ENCODE peak calls at places on chromosomes 4 and X, in six cellular contexts. S is heart right ventricle; Z is PC-9; D is CD8-positive, alpha-beta T cell; U is colonic mucosa; O is transverse colon. T is an unnamed sample.

GRCh38 chr4:52235775-52236174 is 184.7 kb downstream of the SPATA18 start:
- DNase-seq in U (no peak), S (no peak), Z (no peak), D (no peak), O (no peak), T (no peak)

GRCh38 chrX:132489256-132490085 is 633 bp upstream of the MBNL3 start:
- DNase-seq in O (peak; percentile 81), S (peak; percentile 12), D (no peak), U (peak; percentile 77), Z (peak; percentile 86), T (peak; percentile 92)

GRCh38 chrX:137052641-137053235 is 18.9 kb upstream of the GPR101 start:
- DNase-seq in O (no peak), D (no peak), U (no peak), Z (no peak), S (no peak), T (no peak)

GRCh38 chr4:2697995-2698414 is 58.1 kb downstream of the TNIP2 start:
- DNase-seq in D (no peak), O (no peak), U (no peak), Z (no peak), S (no peak), T (no peak)

GRCh38 chrX:110042521-110042920 is 39.6 kb downstream of the TMEM164 start:
- DNase-seq in S (no peak), D (no peak), U (no peak), Z (no peak), O (no peak), T (no peak)

GRCh38 chr4:101279377-101279871 is 67.9 kb downstream of the PPP3CA start:
- DNase-seq in O (no peak), S (peak; percentile 82), Z (no peak), D (no peak), U (peak; percentile 39), T (no peak)

GRCh38 chr4:73864365-73864764 is 4.8 kb upstream of the CXCL1 start:
- DNase-seq in S (no peak), Z (peak; percentile 8), O (no peak), U (no peak), D (no peak), T (no peak)

GRCh38 chr4:113760094-113760851 is 1.3 kb downstream of the CAMK2D start:
- DNase-seq in S (no peak), U (peak; percentile 55), O (peak; percentile 45), D (no peak), Z (no peak), T (peak; percentile 72)

GRCh38 chr4:152265149-152265621 is 270.7 kb downstream of the FBXW7 start:
- DNase-seq in O (no peak), Z (no peak), U (no peak), S (no peak), D (no peak), T (no peak)

GRCh38 chrX:150848914-150849365 is 49.5 kb downstream of the CD99L2 start:
- DNase-seq in O (peak; percentile 20), D (no peak), S (no peak), U (peak; percentile 36), Z (peak; percentile 39), T (peak; percentile 34)

DNA sequence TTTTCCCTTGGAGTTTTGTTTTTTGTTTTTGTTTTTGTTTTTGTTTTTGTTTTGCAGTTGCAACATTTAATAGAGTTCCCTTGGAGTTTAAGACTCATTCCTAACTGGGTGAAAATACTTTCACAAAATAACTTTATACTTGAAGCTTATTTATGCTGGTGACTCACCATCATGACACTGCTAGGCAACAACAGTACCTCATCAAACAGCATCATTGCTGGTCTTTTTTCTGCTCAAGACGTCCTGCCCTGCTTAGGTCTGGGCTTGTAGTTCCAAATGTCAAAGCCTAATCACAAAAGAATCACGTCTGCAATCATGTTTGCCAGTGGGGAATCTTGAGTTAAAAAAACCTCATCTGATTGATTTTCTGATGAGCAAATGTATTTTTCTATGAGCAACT is 105.7 kb upstream of the PRPS2 start:
- DNase-seq in S (no peak), D (no peak), O (no peak), U (no peak), Z (no peak), T (no peak)
- H3K4me1 ChIP-seq in S (no peaks in the 10 kb centered on the region), D (no peaks in the 10 kb centered on the region), O (no peaks in the 10 kb centered on the region), U (no peaks in the 10 kb centered on the region), Z (no peaks in the 10 kb centered on the region), T (no peaks in the 10 kb centered on the region)

GRCh38 chr4:148273501-148273986 is 168.7 kb downstream of the NR3C2 start:
- DNase-seq in U (no peak), S (peak; percentile 33), Z (no peak), D (no peak), O (no peak), T (no peak)

GRCh38 chr4:148271166-148271565 is 171.0 kb downstream of the NR3C2 start:
- DNase-seq in U (no peak), S (no peak), O (no peak), Z (no peak), D (no peak), T (no peak)

GRCh38 chr4:148265627-148266026 is 176.6 kb downstream of the NR3C2 start:
- DNase-seq in S (no peak), O (no peak), D (no peak), Z (no peak), U (no peak), T (no peak)

GRCh38 chr4:148268835-148269234 is 173.4 kb downstream of the NR3C2 start:
- DNase-seq in S (no peak), O (no peak), Z (no peak), U (no peak), D (no peak), T (no peak)

GRCh38 chr4:148270600-148270999 is 171.6 kb downstream of the NR3C2 start:
- DNase-seq in S (no peak), O (no peak), U (no peak), Z (no peak), D (no peak), T (no peak)
- H3K4me1 ChIP-seq in S (peaks cover 8% of the 10 kb centered on the region), O (no peaks in the 10 kb centered on the region), U (no peaks in the 10 kb centered on the region), Z (no peaks in the 10 kb centered on the region), D (no peaks in the 10 kb centered on the region), T (no peaks in the 10 kb centered on the region)

GRCh38 chr4:184386271-184386781 is 88.0 kb downstream of the IRF2 start:
- DNase-seq in Z (no peak), U (peak; percentile 85), S (peak; percentile 69), D (no peak), O (peak; percentile 82), T (no peak)

GRCh38 chr4:184384810-184385557 is 89.4 kb downstream of the IRF2 start:
- DNase-seq in D (no peak), Z (peak; percentile 22), S (no peak), U (no peak), O (no peak), T (no peak)

GRCh38 chr4:184388106-184388505 is 86.2 kb downstream of the IRF2 start:
- DNase-seq in U (no peak), D (no peak), Z (no peak), S (no peak), O (no peak), T (no peak)

GRCh38 chr4:184385705-184386141 is 88.6 kb downstream of the IRF2 start:
- DNase-seq in D (no peak), S (peak; percentile 58), Z (no peak), U (peak; percentile 90), O (peak; percentile 81), T (no peak)

DNA sequence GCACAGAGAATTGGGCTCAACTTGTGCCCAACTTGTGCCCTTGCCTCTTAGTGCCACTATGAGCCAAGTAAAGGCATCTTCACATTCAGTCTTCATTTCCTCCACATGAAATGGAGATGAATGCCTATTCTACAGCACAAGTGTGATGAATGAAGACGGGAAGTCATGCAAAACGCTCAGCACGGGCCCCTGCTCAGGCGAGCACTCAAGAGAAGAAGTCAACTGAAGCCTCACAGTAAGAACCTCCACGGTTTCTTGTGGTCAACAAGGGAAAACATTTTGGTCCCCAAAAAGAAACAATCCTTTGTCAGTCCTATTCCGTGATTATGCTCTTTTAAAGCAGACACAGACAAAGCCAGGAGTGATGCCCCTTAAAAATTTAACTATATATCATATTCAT is 87.0 kb downstream of the IRF2 start:
- DNase-seq in S (no peak), Z (no peak), O (no peak), U (no peak), D (no peak), T (no peak)
- H3K4me1 ChIP-seq in S (peaks cover 49% of the 10 kb centered on the region), Z (peaks cover 37% of the 10 kb centered on the region), O (peaks cover 39% of the 10 kb centered on the region), U (peaks cover 28% of the 10 kb centered on the region), D (peaks cover 38% of the 10 kb centered on the region), T (peaks cover 24% of the 10 kb centered on the region)

DNA sequence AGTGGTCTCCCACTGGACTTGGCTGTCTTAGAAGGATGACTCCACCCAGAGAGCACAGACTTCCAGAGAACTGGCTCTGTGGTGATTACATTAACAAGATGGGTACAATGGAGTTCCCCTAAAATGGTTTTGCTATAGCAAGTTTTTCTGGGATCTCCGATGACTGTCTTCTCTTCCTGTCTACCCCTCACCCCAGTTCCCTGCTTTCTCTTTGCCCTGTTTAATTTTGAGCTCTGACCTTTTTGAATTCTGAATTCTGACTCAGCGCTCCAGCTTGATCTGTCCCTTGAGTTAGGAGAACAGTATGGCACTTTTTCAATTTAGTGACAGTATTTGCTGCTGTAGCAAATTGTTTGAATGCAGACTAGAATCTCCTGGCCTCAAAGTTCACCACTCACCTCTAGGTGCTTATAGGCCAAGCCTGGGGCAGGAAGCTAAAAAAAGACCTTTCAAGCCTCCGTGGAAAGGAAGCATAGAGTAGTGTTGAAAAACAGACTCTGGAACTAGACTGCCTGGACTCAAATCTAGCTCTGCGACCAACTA is 7.0 kb downstream of the MSN start:
- DNase-seq in U (no peak), S (no peak), O (no peak), Z (no peak), D (no peak), T (no peak)
- H3K4me1 ChIP-seq in U (no peaks in the 10 kb centered on the region), S (peaks cover 48% of the 10 kb centered on the region), O (no peaks in the 10 kb centered on the region), Z (peaks cover 36% of the 10 kb centered on the region), D (peaks cover 71% of the 10 kb centered on the region), T (peaks cover 93% of the 10 kb centered on the region)

DNA sequence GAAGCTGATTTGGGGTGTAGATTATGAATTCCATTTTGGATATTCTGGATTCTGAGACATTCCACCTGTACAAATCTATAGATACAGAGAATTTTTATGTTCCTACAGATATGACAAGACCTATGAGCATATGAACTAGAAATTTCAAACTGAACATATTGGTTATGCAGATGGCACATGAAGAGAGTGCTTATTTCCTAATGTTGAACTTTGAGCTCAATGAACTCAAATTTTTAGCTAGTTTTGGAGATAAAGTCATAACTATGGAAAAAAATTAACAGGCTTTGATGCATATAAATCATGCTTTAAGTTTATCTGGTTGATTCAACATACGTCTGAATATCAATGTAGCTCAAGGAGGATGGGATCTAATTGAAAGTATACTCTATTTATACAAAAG is 8.9 kb downstream of the CHIC2 start:
- DNase-seq in S (no peak), U (no peak), Z (no peak), O (no peak), D (no peak), T (no peak)
- H3K4me1 ChIP-seq in S (peaks cover 14% of the 10 kb centered on the region), U (no peaks in the 10 kb centered on the region), Z (peaks cover under 1% of the 10 kb centered on the region), O (peaks cover 10% of the 10 kb centered on the region), D (peaks cover 43% of the 10 kb centered on the region), T (peaks cover 73% of the 10 kb centered on the region)

GRCh38 chr4:7503597-7503996 is 68.9 kb upstream of the PSAPL1 start:
- DNase-seq in U (no peak), S (no peak), O (no peak), D (no peak), Z (no peak), T (no peak)
- H3K4me1 ChIP-seq in U (no peaks in the 10 kb centered on the region), S (no peaks in the 10 kb centered on the region), O (no peaks in the 10 kb centered on the region), D (no peaks in the 10 kb centered on the region), Z (no peaks in the 10 kb centered on the region), T (no peaks in the 10 kb centered on the region)

T was measured in left lung.